ENCODE peak calls at places on chromosomes 3 and 15, in nine cellular contexts. Y is AG09319, X is astrocyte, P is fibroblast of lung, S is left lung, V is hepatocyte, U is neural crest cell, T is foreskin fibroblast, W is neural progenitor cell. O is an unnamed sample.

GRCh38 chr15:35838422-35839150 is 292.6 kb upstream of the DPH6 start:
- DNase-seq in S (no peak), Y (no peak), V (no peak), P (no peak), U (no peak), T (no peak), X (no peak), W (peak; percentile 11), O (no peak)

GRCh38 chr15:100032358-100033080 is 299.3 kb upstream of the LYSMD4 start:
- DNase-seq in T (peak; percentile 23), W (no peak), U (no peak), S (no peak), V (no peak), Y (no peak), P (no peak), X (peak; percentile 85), O (no peak)

GRCh38 chr3:859135-859534 is 233.7 kb upstream of the CNTN6 start:
- DNase-seq in U (no peak), W (no peak), S (no peak), T (no peak), Y (no peak), X (no peak), P (no peak), V (no peak), O (no peak)

GRCh38 chr3:145182196-145182911 is 978.6 kb downstream of the PLOD2 start:
- DNase-seq in T (peak; percentile 47), V (no peak), W (no peak), X (no peak), P (peak; percentile 23), U (no peak), Y (no peak), S (no peak), O (no peak)

GRCh38 chr3:152961323-152961722 is 126.4 kb downstream of the P2RY1 start:
- DNase-seq in U (no peak), W (peak; percentile 40), T (peak; percentile 77), S (no peak), V (peak; percentile 19), P (peak; percentile 52), X (no peak), Y (peak; percentile 11), O (no peak)

GRCh38 chr15:74173545-74174215 is at the start of gene ISLR:
- DNase-seq in V (peak; percentile 61), W (no peak), T (peak; percentile 57), Y (peak; percentile 78), P (peak; percentile 76), X (peak; percentile 18), S (peak; percentile 34), U (no peak), O (no peak)

GRCh38 chr3:149564079-149564478 is 89.6 kb downstream of the TM4SF4 start:
- DNase-seq in Y (no peak), U (no peak), X (peak; percentile 56), P (no peak), W (no peak), T (no peak), S (no peak), V (no peak), O (no peak)

GRCh38 chr15:69848551-69849231 is 249.0 kb downstream of the TLE3 start:
- DNase-seq in Y (no peak), U (no peak), V (no peak), P (no peak), T (no peak), S (no peak), X (no peak), W (no peak), O (no peak)

GRCh38 chr3:82217571-82217970 is 456.1 kb upstream of the GBE1 start:
- DNase-seq in Y (no peak), U (no peak), W (no peak), T (no peak), V (no peak), X (no peak), P (no peak), S (no peak), O (no peak)

GRCh38 chr15:85551221-85551832 is 170.9 kb downstream of the AKAP13 start:
- DNase-seq in S (no peak), U (no peak), Y (no peak), T (no peak), W (no peak), P (peak; percentile 14), V (peak; percentile 30), X (no peak), O (no peak)

GRCh38 chr3:38030126-38031021 is 932 bp upstream of the PLCD1 start:
- DNase-seq in T (no peak), S (no peak), P (no peak), U (no peak), X (no peak), W (no peak), Y (no peak), V (peak; percentile 58), O (no peak)

GRCh38 chr15:78691167-78691872 is 50.3 kb upstream of the CHRNB4 start:
- DNase-seq in X (no peak), W (no peak), U (no peak), T (no peak), V (no peak), S (no peak), P (no peak), Y (no peak), O (no peak)

GRCh38 chr3:126442849-126443229 is 32.9 kb downstream of the ZXDC start:
- DNase-seq in S (no peak), U (no peak), Y (no peak), X (no peak), T (no peak), P (no peak), V (no peak), W (no peak), O (no peak)

DNA sequence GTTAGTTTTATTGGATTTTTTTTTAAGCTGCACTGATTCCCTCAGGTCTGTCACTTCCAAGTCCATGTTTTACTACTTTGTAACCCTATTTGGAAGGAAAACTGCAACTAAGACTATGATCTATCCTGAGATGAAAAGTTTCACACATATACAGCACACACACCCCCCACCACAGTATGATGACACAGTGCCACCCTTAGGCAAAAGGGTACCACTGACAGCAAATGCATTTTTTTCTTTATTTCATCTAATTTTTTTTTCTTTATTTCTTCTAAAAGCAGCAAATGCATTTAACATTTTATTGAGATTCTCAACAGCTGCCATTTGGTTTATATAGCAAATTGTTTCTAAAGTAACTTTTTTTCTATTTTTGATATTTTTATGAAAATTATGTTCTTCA is 21.2 kb downstream of the NGRN start:
- DNase-seq in S (no peak), W (peak; percentile 40), X (no peak), V (peak; percentile 40), Y (no peak), P (peak; percentile 52), T (peak; percentile 70), U (no peak), O (no peak)
- TF ChIP-seq CTCF in S (no peak), W (peak; percentile 66), X (peak; percentile 46), V (peak; percentile 57), Y (peak; percentile 39), P (peak; percentile 39), T (peak; percentile 20), U (peak; percentile 48), O (peak; percentile 57)

GRCh38 chr3:8990266-8991215 is 27.3 kb upstream of the RAD18 start:
- DNase-seq in S (peak; percentile 57), U (no peak), P (peak; percentile 85), T (peak; percentile 76), V (peak; percentile 68), X (peak; percentile 29), Y (peak; percentile 39), W (peak; percentile 29), O (no peak)
- TF ChIP-seq CTCF in S (no peak), U (no peak), P (peak; percentile 22), T (peak; percentile 4), V (no peak), X (no peak), Y (peak; percentile 16), W (no peak), O (no peak)

GRCh38 chr3:45690331-45691035 is 1.3 kb downstream of the SACM1L start:
- DNase-seq in V (no peak), P (no peak), W (peak; percentile 40), X (peak; percentile 48), Y (no peak), S (no peak), U (no peak), T (no peak), O (no peak)

GRCh38 chr3:45692866-45693265 is 3.7 kb downstream of the SACM1L start:
- DNase-seq in T (no peak), Y (no peak), W (no peak), V (no peak), U (no peak), S (no peak), P (no peak), X (no peak), O (no peak)

GRCh38 chr3:45688882-45689786 is at the start of gene SACM1L:
- DNase-seq in V (peak; percentile 98), X (peak; percentile 96), U (peak; percentile 96), Y (peak; percentile 97), T (peak; percentile 100), W (peak; percentile 99), S (peak; percentile 99), P (peak; percentile 99), O (peak; percentile 97)

GRCh38 chr3:45689787-45690145 is 570 bp downstream of the SACM1L start:
- DNase-seq in P (peak; percentile 23), W (no peak), V (no peak), X (no peak), Y (no peak), T (no peak), S (no peak), U (no peak), O (no peak)

GRCh38 chr3:45693941-45694521 is 4.8 kb downstream of the SACM1L start:
- DNase-seq in Y (no peak), S (no peak), U (no peak), T (no peak), V (no peak), P (no peak), W (no peak), X (peak; percentile 45), O (no peak)
- TF ChIP-seq CTCF in Y (no peak), S (no peak), U (peak; percentile 35), T (no peak), V (no peak), P (peak; percentile 3), W (no peak), X (no peak), O (no peak)

GRCh38 chr3:138232705-138233364 is 45.7 kb downstream of the ARMC8 start:
- DNase-seq in X (no peak), S (no peak), V (no peak), T (no peak), U (no peak), Y (no peak), W (no peak), P (no peak), O (no peak)

GRCh38 chr3:138234401-138235179 is 47.5 kb downstream of the ARMC8 start:
- DNase-seq in V (no peak), W (no peak), T (peak; percentile 11), P (peak; percentile 40), U (no peak), Y (no peak), S (no peak), X (peak; percentile 66), O (no peak)

GRCh38 chr3:138227650-138228049 is 40.5 kb downstream of the ARMC8 start:
- DNase-seq in W (no peak), S (no peak), P (peak; percentile 21), T (peak; percentile 15), V (no peak), X (peak; percentile 69), U (no peak), Y (no peak), O (no peak)

DNA sequence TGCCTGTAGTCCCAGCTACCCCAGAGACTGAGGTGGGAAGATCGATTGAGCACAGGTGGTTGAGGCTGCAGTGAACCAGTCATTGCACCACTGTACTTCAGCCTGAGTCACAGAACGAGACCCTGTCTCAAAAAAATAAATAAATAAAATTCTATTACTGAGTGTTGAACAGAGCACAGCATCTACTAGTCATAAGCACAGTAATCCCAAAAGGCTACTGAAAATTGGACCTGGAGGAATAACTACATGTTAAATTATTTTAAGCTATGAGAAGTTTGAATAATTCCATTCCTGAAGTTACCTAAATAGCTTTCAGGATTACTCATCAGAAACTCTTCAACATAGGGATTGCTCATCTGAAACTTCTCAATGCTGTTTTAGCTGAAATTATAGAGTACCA is 43.4 kb downstream of the ARMC8 start:
- DNase-seq in P (no peak), V (no peak), T (no peak), X (peak; percentile 50), Y (no peak), U (no peak), S (no peak), W (no peak), O (no peak)
- TF ChIP-seq CTCF in P (no peak), V (no peak), T (no peak), X (no peak), Y (no peak), U (no peak), S (no peak), W (no peak), O (no peak)

O was measured in CD14-positive monocyte.